ENCODE peak calls at places on chromosomes 16 and 17, in ten cellular contexts. A is uterus, Q is nephron progenitor cell, S is HCT116, N is astrocyte of the spinal cord, R is foreskin fibroblast, J is tibial nerve, I is lung, Z is tibial artery, H is lower lobe of right lung. G is an unnamed sample.

GRCh38 chr17:5832886-5833285 is 237.3 kb upstream of the WSCD1 start:
- DNase-seq in A (no peak), Q (no peak), S (peak; percentile 58), N (peak; percentile 74), R (peak; percentile 51), J (no peak), I (no peak), Z (no peak), H (no peak), G (peak; percentile 74)

GRCh38 chr17:16954541-16954940 is 17.4 kb downstream of the TNFRSF13B start:
- DNase-seq in A (no peak), Q (no peak), S (no peak), N (no peak), R (no peak), J (no peak), I (no peak), Z (no peak), H (no peak), G (no peak)

GRCh38 chr16:17396762-17397498 is 73.8 kb downstream of the XYLT1 start:
- DNase-seq in A (peak; percentile 42), Q (no peak), S (no peak), N (peak; percentile 44), R (peak; percentile 68), J (no peak), I (peak; percentile 70), Z (peak; percentile 61), H (no peak), G (peak; percentile 35)

GRCh38 chr16:35449663-35450062 is 1990.3 kb downstream of the TP53TG3F start:
- DNase-seq in A (no peak), Q (no peak), S (no peak), N (no peak), R (no peak), J (no peak), I (no peak), Z (no peak), H (no peak), G (no peak)

GRCh38 chr17:76562734-76563148 is 22.9 kb downstream of the PRCD start:
- DNase-seq in A (peak; percentile 84), Q (no peak), S (no peak), N (peak; percentile 79), R (peak; percentile 97), J (no peak), I (no peak), Z (no peak), H (no peak), G (peak; percentile 88)

GRCh38 chr16:14452066-14452465 is 178.0 kb downstream of the PARN start:
- DNase-seq in A (no peak), Q (no peak), S (no peak), N (no peak), R (no peak), J (no peak), I (no peak), Z (no peak), H (no peak), G (peak; percentile 20)

GRCh38 chr16:1469693-1470201 is 5.1 kb downstream of the CLCN7 start:
- DNase-seq in A (no peak), Q (no peak), S (no peak), N (no peak), R (no peak), J (no peak), I (no peak), Z (no peak), H (peak; percentile 58), G (no peak)

GRCh38 chr16:85056211-85056748 is 28.7 kb downstream of the KIAA0513 start:
- DNase-seq in A (peak; percentile 43), Q (no peak), S (no peak), N (no peak), R (peak; percentile 42), J (no peak), I (no peak), Z (peak; percentile 39), H (no peak), G (peak; percentile 38)

GRCh38 chr17:62882878-62883277 is 74.8 kb upstream of the MARCHF10 start:
- DNase-seq in A (no peak), Q (no peak), S (no peak), N (no peak), R (peak; percentile 54), J (no peak), I (no peak), Z (no peak), H (no peak), G (peak; percentile 62)

GRCh38 chr17:78357177-78357586 is 2.7 kb downstream of the SOCS3 start:
- DNase-seq in A (no peak), Q (peak; percentile 23), S (no peak), N (peak; percentile 83), R (peak; percentile 87), J (no peak), I (no peak), Z (no peak), H (peak; percentile 66), G (peak; percentile 76)

GRCh38 chr17:36148559-36149295 is 27.7 kb downstream of the TBC1D3B start:
- DNase-seq in A (peak; percentile 18), Q (peak; percentile 80), S (peak; percentile 68), N (peak; percentile 82), R (peak; percentile 78), J (peak; percentile 80), I (peak; percentile 70), Z (peak; percentile 80), H (peak; percentile 73), G (peak; percentile 59)

GRCh38 chr17:62790554-62790953 is 17.6 kb downstream of the MARCHF10 start:
- DNase-seq in A (no peak), Q (no peak), S (no peak), N (peak; percentile 87), R (peak; percentile 89), J (no peak), I (no peak), Z (no peak), H (no peak), G (peak; percentile 88)

GRCh38 chr16:88983157-88983556 is 6.2 kb upstream of the CBFA2T3 start:
- DNase-seq in A (no peak), Q (no peak), S (no peak), N (no peak), R (no peak), J (no peak), I (no peak), Z (no peak), H (no peak), G (no peak)

GRCh38 chr17:9192010-9192409 is 170.7 kb downstream of the NTN1 start:
- DNase-seq in A (no peak), Q (no peak), S (no peak), N (peak; percentile 5), R (no peak), J (no peak), I (no peak), Z (no peak), H (no peak), G (no peak)

GRCh38 chr17:78828470-78829185 is 12.0 kb downstream of the USP36 start:
- DNase-seq in A (no peak), Q (no peak), S (peak; percentile 24), N (peak; percentile 60), R (peak; percentile 79), J (no peak), I (no peak), Z (no peak), H (no peak), G (peak; percentile 48)

GRCh38 chr16:50740747-50741146 is 1.1 kb upstream of the CYLD start:
- DNase-seq in A (no peak), Q (no peak), S (no peak), N (no peak), R (peak; percentile 29), J (no peak), I (no peak), Z (no peak), H (no peak), G (no peak)

GRCh38 chr17:27473748-27474609 is 17.7 kb downstream of the KSR1 start:
- DNase-seq in A (peak; percentile 39), Q (no peak), S (no peak), N (no peak), R (no peak), J (no peak), I (peak; percentile 57), Z (no peak), H (peak; percentile 72), G (no peak)

GRCh38 chr16:67157892-67158635 is 1.6 kb downstream of the TRADD start:
- DNase-seq in A (no peak), Q (no peak), S (no peak), N (no peak), R (no peak), J (no peak), I (no peak), Z (no peak), H (no peak), G (no peak)

GRCh38 chr17:58088624-58089023 is 5.4 kb downstream of the DYNLL2 start:
- DNase-seq in A (no peak), Q (no peak), S (no peak), N (no peak), R (no peak), J (no peak), I (no peak), Z (no peak), H (no peak), G (no peak)

DNA sequence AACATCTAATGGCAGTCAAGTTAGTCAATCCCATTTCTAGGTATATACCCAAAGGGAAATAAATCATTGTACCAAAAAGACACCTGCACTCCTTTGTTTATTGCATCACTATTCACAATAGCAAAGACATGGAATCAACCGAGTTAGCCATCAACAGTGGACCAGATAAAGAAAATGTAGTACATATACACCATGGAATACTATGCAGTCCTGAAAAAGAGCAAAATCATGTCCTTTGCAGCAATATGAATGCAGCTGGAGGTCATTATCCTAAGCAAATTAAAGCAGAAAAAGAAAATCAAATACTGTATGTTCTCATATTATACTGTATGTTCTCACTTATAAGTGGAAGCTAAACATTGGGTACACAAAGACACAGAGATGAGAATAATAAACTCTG is 204.0 kb downstream of the KCNJ2 start:
- DNase-seq in A (no peak), Q (no peak), S (no peak), N (no peak), R (no peak), J (no peak), I (no peak), Z (no peak), H (no peak), G (no peak)
- TF ChIP-seq CTCF in A (no peak), Q (no peak), S (no peak), N (no peak), R (no peak), J (no peak), I (no peak), Z (no peak), H (no peak), G (no peak)

GRCh38 chr16:51818342-51818944 is 667.4 kb upstream of the SALL1 start:
- DNase-seq in A (no peak), Q (peak; percentile 75), S (no peak), N (peak; percentile 36), R (peak; percentile 79), J (no peak), I (no peak), Z (no peak), H (no peak), G (peak; percentile 52)
- TF ChIP-seq CTCF in A (peak; percentile 15), Q (peak; percentile 83), S (peak; percentile 34), N (peak; percentile 77), R (peak; percentile 89), J (peak; percentile 6), I (peak; percentile 13), Z (peak; percentile 31), H (peak; percentile 63), G (peak; percentile 89)

GRCh38 chr16:22813946-22814325 is at the start of gene HS3ST2:
- DNase-seq in A (peak; percentile 15), Q (peak; percentile 72), S (no peak), N (no peak), R (peak; percentile 93), J (no peak), I (no peak), Z (peak; percentile 36), H (peak; percentile 50), G (peak; percentile 24)
- TF ChIP-seq CTCF in A (no peak), Q (peak; percentile 23), S (no peak), N (peak; percentile 2), R (peak; percentile 45), J (no peak), I (no peak), Z (peak; percentile 41), H (no peak), G (no peak)

GRCh38 chr16:81996664-81997529 is 14.4 kb downstream of the SDR42E1 start:
- DNase-seq in A (peak; percentile 25), Q (no peak), S (peak; percentile 60), N (peak; percentile 56), R (peak; percentile 84), J (no peak), I (no peak), Z (no peak), H (no peak), G (peak; percentile 76)
- TF ChIP-seq CTCF in A (no peak), Q (no peak), S (peak; percentile 64), N (peak; percentile 15), R (no peak), J (no peak), I (no peak), Z (no peak), H (no peak), G (peak; percentile 62)

G was measured in AG10803.